ENCODE peak calls at places on chromosomes 7 and 10, in nine cellular contexts. V, A, K, X, N, R, D, O and Q are unnamed samples.

GRCh38 chr7:65731562-65732035 is 141.3 kb upstream of the VKORC1L1 start:
- DNase-seq in V (no peak), A (no peak), K (peak; percentile 8), X (no peak), N (no peak), R (no peak), D (peak; percentile 76), O (no peak), Q (peak; percentile 11)

GRCh38 chr7:38929460-38930171 is 20.6 kb upstream of the VPS41 start:
- DNase-seq in V (no peak), A (no peak), K (no peak), X (no peak), N (no peak), R (no peak), D (no peak), O (no peak), Q (no peak)

GRCh38 chr10:26914898-26915297 is 54.1 kb upstream of the ABI1 start:
- DNase-seq in V (no peak), A (no peak), K (no peak), X (no peak), N (no peak), R (no peak), D (no peak), O (no peak), Q (no peak)

GRCh38 chr7:28847176-28847575 is 111.0 kb downstream of the TRIL start:
- DNase-seq in V (no peak), A (no peak), K (no peak), X (no peak), N (no peak), R (no peak), D (no peak), O (no peak), Q (no peak)

GRCh38 chr7:107147464-107148214 is 21.2 kb upstream of the HBP1 start:
- DNase-seq in V (no peak), A (no peak), K (peak; percentile 52), X (no peak), N (no peak), R (no peak), D (peak; percentile 50), O (peak; percentile 63), Q (no peak)

GRCh38 chr10:117968354-117969182 is 78.2 kb downstream of the RAB11FIP2 start:
- DNase-seq in V (no peak), A (no peak), K (no peak), X (no peak), N (no peak), R (no peak), D (peak; percentile 23), O (no peak), Q (no peak)

GRCh38 chr10:7152341-7152740 is 258.5 kb downstream of the SFMBT2 start:
- DNase-seq in V (no peak), A (no peak), K (no peak), X (no peak), N (no peak), R (no peak), D (no peak), O (no peak), Q (no peak)

GRCh38 chr7:80830584-80831319 is 88.1 kb downstream of the SEMA3C start:
- DNase-seq in V (no peak), A (no peak), K (no peak), X (no peak), N (no peak), R (no peak), D (peak; percentile 14), O (no peak), Q (no peak)

GRCh38 chr10:89115876-89116627 is 91.1 kb downstream of the CH25H start:
- DNase-seq in V (no peak), A (no peak), K (no peak), X (no peak), N (no peak), R (no peak), D (no peak), O (no peak), Q (no peak)

DNA sequence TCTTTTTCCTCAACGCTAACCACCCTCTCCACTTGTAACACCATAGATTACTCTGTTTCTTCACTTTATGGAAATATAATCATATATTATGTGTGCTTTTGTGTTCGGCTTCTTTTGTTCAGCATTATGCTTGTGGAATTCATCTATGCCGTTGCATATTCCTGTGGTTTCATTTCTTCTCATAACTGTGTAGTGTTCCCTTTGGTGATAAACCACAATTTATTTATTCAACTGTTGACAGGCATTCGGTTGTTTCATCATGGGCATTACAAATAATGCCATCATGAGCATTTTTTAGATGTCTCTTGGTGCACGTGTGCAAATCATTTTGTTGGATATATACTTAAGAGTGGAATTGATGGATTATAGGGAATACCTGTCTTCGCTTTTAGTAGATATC is 12.1 kb downstream of the AVL9 start:
- DNase-seq in V (no peak), A (no peak), K (no peak), X (no peak), N (no peak), R (no peak), D (no peak), O (no peak), Q (no peak)
- H3K27ac ChIP-seq in V (no peak overlapping the region), A (no peak overlapping the region), K (no peak overlapping the region), X (no peak overlapping the region), N (no peak overlapping the region), R (no peak overlapping the region), D (no peak overlapping the region), O (no peak overlapping the region), Q (no peak overlapping the region)

GRCh38 chr7:104363355-104363754 is 35.0 kb downstream of the LHFPL3 start:
- DNase-seq in V (no peak), A (no peak), K (no peak), X (no peak), N (no peak), R (no peak), D (no peak), O (no peak), Q (no peak)

GRCh38 chr7:104362756-104363155 is 34.4 kb downstream of the LHFPL3 start:
- DNase-seq in V (no peak), A (no peak), K (no peak), X (no peak), N (no peak), R (no peak), D (no peak), O (no peak), Q (no peak)

DNA sequence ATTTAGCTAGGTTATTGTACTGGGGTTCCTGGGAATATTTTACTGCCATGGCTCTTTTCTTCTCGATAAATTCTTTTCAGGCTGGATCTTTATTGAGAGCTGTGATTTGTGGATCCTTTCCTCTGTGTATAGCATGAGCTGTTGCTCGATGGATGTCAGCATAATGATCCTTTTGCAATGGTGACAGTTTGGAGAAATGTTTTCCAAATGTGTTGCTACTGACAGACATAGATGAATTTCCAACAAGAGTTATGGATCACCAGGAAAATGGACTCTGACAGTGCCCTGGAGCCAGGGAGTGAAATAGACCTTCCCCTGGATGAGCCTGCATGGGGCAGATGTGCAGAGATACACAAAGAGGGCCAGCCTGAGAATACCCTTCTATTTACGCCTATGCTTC is 30.3 kb downstream of the LHFPL3 start:
- DNase-seq in V (no peak), A (no peak), K (no peak), X (no peak), N (no peak), R (no peak), D (no peak), O (no peak), Q (no peak)
- H3K4me1 ChIP-seq in V (no peaks in the 10 kb centered on the region), A (no peaks in the 10 kb centered on the region), K (no peaks in the 10 kb centered on the region), X (no peaks in the 10 kb centered on the region), N (no peaks in the 10 kb centered on the region), R (no peaks in the 10 kb centered on the region), D (no peaks in the 10 kb centered on the region), O (no peaks in the 10 kb centered on the region), Q (peaks cover 2% of the 10 kb centered on the region)

GRCh38 chr10:31706921-31707571 is 221.6 kb downstream of the ARHGAP12 start:
- DNase-seq in V (peak; percentile 73), A (peak; percentile 61), K (no peak), X (peak; percentile 44), N (no peak), R (peak; percentile 43), D (peak; percentile 26), O (no peak), Q (no peak)

GRCh38 chr10:31709028-31709427 is 219.6 kb downstream of the ARHGAP12 start:
- DNase-seq in V (no peak), A (no peak), K (no peak), X (no peak), N (no peak), R (no peak), D (no peak), O (no peak), Q (no peak)

GRCh38 chr10:31706464-31706863 is 222.2 kb downstream of the ARHGAP12 start:
- DNase-seq in V (no peak), A (no peak), K (no peak), X (no peak), N (no peak), R (no peak), D (no peak), O (no peak), Q (no peak)

GRCh38 chr10:31708513-31708912 is 220.1 kb downstream of the ARHGAP12 start:
- DNase-seq in V (no peak), A (no peak), K (no peak), X (no peak), N (no peak), R (no peak), D (no peak), O (no peak), Q (no peak)

GRCh38 chr10:31707578-31708411 is 220.8 kb downstream of the ARHGAP12 start:
- DNase-seq in V (peak; percentile 89), A (peak; percentile 71), K (no peak), X (peak; percentile 69), N (no peak), R (peak; percentile 72), D (peak; percentile 34), O (peak; percentile 3), Q (no peak)
- H3K4me3 ChIP-seq in V (no peak overlapping the region), A (no peak overlapping the region), K (no peak overlapping the region), X (peak overlapping the region; percentile 28), N (no peak overlapping the region), R (no peak overlapping the region), D (no peak overlapping the region), O (no peak overlapping the region), Q (no peak overlapping the region)

GRCh38 chr10:119222966-119223386 is 15.6 kb downstream of the GRK5 start:
- DNase-seq in V (no peak), A (no peak), K (no peak), X (no peak), N (no peak), R (no peak), D (no peak), O (no peak), Q (no peak)

GRCh38 chr10:119219747-119220320 is 12.5 kb downstream of the GRK5 start:
- DNase-seq in V (no peak), A (no peak), K (no peak), X (no peak), N (no peak), R (no peak), D (no peak), O (no peak), Q (no peak)

GRCh38 chr10:119222531-119222930 is 15.2 kb downstream of the GRK5 start:
- DNase-seq in V (no peak), A (no peak), K (no peak), X (no peak), N (no peak), R (no peak), D (peak; percentile 57), O (no peak), Q (no peak)

GRCh38 chr10:119221666-119222065 is 14.3 kb downstream of the GRK5 start:
- DNase-seq in V (no peak), A (no peak), K (no peak), X (no peak), N (no peak), R (no peak), D (no peak), O (no peak), Q (no peak)

DNA sequence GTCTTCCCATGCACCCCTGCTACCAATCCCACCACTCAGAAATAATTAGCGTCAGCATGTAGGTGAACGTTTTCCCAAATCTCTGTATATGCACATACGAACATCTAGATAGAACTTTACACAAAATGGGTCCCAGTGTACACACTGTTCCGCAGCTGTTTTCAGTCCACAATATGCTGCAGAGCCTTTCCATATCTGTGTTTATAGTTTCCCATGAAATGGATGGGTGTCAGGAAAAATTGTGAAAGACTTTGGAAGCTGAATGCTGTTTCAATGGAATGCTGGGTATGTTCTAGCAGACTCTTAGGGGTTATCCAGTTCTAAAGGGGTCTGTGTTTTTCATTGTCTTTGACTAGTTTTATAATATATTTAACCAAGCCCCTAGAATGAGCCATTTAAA is 13.8 kb downstream of the GRK5 start:
- DNase-seq in V (no peak), A (no peak), K (no peak), X (no peak), N (no peak), R (no peak), D (no peak), O (no peak), Q (no peak)
- H3K27ac ChIP-seq in V (peak overlapping the region; percentile 72), A (no peak overlapping the region), K (no peak overlapping the region), X (peak overlapping the region; percentile 36), N (no peak overlapping the region), R (peak overlapping the region; percentile 73), D (peak overlapping the region; percentile 84), O (no peak overlapping the region), Q (no peak overlapping the region)